ENCODE peak calls at places on chromosomes 5 and 9, in nine cellular contexts. Y is AG04450, O is H1, T is body of pancreas, F is Panc1, X is uterus, K is endothelial cell of umbilical vein, V is mesendoderm, J is A549. Q is an unnamed sample.

GRCh38 chr9:134174526-134175290 is 10.3 kb upstream of the RNU6ATAC start:
- DNase-seq in X (no peak), O (no peak), Y (no peak), K (no peak), F (no peak), V (no peak), J (no peak), T (no peak), Q (no peak)

GRCh38 chr5:84437673-84438315 is 53.1 kb upstream of the EDIL3 start:
- DNase-seq in T (no peak), O (no peak), K (peak), F (no peak), J (peak), V (no peak), Y (peak), X (no peak), Q (no peak)

GRCh38 chr9:38288502-38288901 is 104.0 kb upstream of the ALDH1B1 start:
- DNase-seq in T (no peak), J (no peak), V (no peak), O (no peak), K (no peak), F (no peak), Y (no peak), X (no peak), Q (no peak)

GRCh38 chr5:62608529-62609511 is 30.2 kb downstream of the LRRC70 start:
- DNase-seq in T (no peak), O (no peak), K (no peak), V (no peak), F (no peak), J (no peak), X (no peak), Y (no peak), Q (no peak)

GRCh38 chr9:81894891-81895290 is 33.3 kb upstream of the SPATA31D4 start:
- DNase-seq in F (no peak), Y (no peak), T (no peak), O (no peak), V (no peak), J (no peak), X (no peak), K (no peak), Q (no peak)

GRCh38 chr5:154478224-154478565 is at the start of gene HAND1:
- DNase-seq in Y (no peak), X (peak), O (no peak), V (peak), F (no peak), T (peak), J (peak), K (peak), Q (no peak)

GRCh38 chr9:20015427-20015931 is 226.6 kb upstream of the SLC24A2 start:
- DNase-seq in Y (no peak), X (no peak), J (no peak), O (no peak), K (peak), V (no peak), F (no peak), T (no peak), Q (no peak)

GRCh38 chr5:64210866-64211265 is 45.2 kb downstream of the RNF180 start:
- DNase-seq in F (no peak), V (peak), K (peak), J (no peak), O (peak), Y (peak), X (no peak), T (no peak), Q (no peak)

GRCh38 chr5:26622947-26623346 is 415.4 kb downstream of the CDH9 start:
- DNase-seq in K (no peak), O (no peak), Y (no peak), F (no peak), J (no peak), T (no peak), X (no peak), V (no peak), Q (no peak)

GRCh38 chr9:70466976-70467551 is 52.6 kb upstream of the KLF9 start:
- DNase-seq in O (no peak), Y (no peak), K (peak), J (no peak), T (no peak), V (no peak), F (no peak), X (no peak), Q (no peak)

GRCh38 chr5:2948875-2949274 is 197.4 kb upstream of the IRX2 start:
- DNase-seq in Y (no peak), F (no peak), V (peak), X (no peak), T (no peak), J (no peak), K (no peak), O (no peak), Q (no peak)

GRCh38 chr9:72364679-72365524 is at the start of gene ZFAND5:
- DNase-seq in F (peak), X (peak), J (peak), K (peak), Y (peak), V (peak), O (peak), T (peak), Q (peak)

GRCh38 chr9:83449981-83450380 is 88.2 kb downstream of the FRMD3 start:
- DNase-seq in Y (no peak), V (no peak), J (no peak), X (no peak), O (no peak), K (no peak), F (no peak), T (no peak), Q (no peak)

GRCh38 chr9:8823131-8823895 is 1023.7 kb upstream of the DMAC1 start:
- DNase-seq in V (no peak), J (no peak), T (no peak), K (no peak), O (no peak), F (no peak), Y (no peak), X (no peak), Q (no peak)

GRCh38 chr5:167918492-167919267 is 372.8 kb upstream of the WWC1 start:
- DNase-seq in F (no peak), X (no peak), O (no peak), Y (no peak), J (no peak), T (no peak), K (no peak), V (no peak), Q (no peak)

GRCh38 chr9:35350212-35350611 is 139.7 kb upstream of the RUSC2 start:
- DNase-seq in T (no peak), V (no peak), K (no peak), O (no peak), Y (no peak), J (no peak), F (no peak), X (no peak), Q (no peak)

GRCh38 chr5:13574634-13575033 is 369.9 kb downstream of the DNAH5 start:
- DNase-seq in F (no peak), V (no peak), J (no peak), K (no peak), T (no peak), X (no peak), Y (no peak), O (no peak), Q (no peak)
- H3K27ac ChIP-seq in F (no peak), V (no peak), J (no peak), K (no peak), T (no peak), X (no peak), Y (no peak), O (no peak), Q (no peak)

GRCh38 chr5:8340261-8340660 is 471.3 kb downstream of the MTRR start:
- DNase-seq in V (peak), T (no peak), J (no peak), X (no peak), Y (no peak), F (no peak), K (no peak), O (no peak), Q (no peak)

GRCh38 chr5:8340739-8341344 is 471.9 kb downstream of the MTRR start:
- DNase-seq in K (no peak), T (no peak), X (no peak), J (peak), F (no peak), O (no peak), Y (no peak), V (peak), Q (no peak)

GRCh38 chr5:8341416-8341815 is 472.5 kb downstream of the MTRR start:
- DNase-seq in T (no peak), V (no peak), J (no peak), F (no peak), O (no peak), X (no peak), K (no peak), Y (no peak), Q (no peak)
- H3K27ac ChIP-seq in T (no peak), V (no peak), J (no peak), F (no peak), O (no peak), X (no peak), K (no peak), Y (no peak), Q (no peak)

GRCh38 chr5:158899201-158899600 is 200.5 kb downstream of the EBF1 start:
- DNase-seq in Y (no peak), T (no peak), K (no peak), F (no peak), X (no peak), O (no peak), V (no peak), J (no peak), Q (no peak)

GRCh38 chr5:158899792-158900191 is 199.9 kb downstream of the EBF1 start:
- DNase-seq in K (no peak), Y (no peak), F (no peak), O (no peak), T (no peak), V (no peak), X (peak), J (no peak), Q (no peak)

GRCh38 chr5:158898185-158899177 is 201.2 kb downstream of the EBF1 start:
- DNase-seq in O (no peak), T (no peak), X (no peak), K (no peak), J (peak), F (no peak), V (no peak), Y (no peak), Q (no peak)

GRCh38 chr5:158897444-158898160 is 202.1 kb downstream of the EBF1 start:
- DNase-seq in Y (no peak), X (no peak), F (no peak), J (no peak), T (no peak), V (no peak), O (no peak), K (no peak), Q (no peak)

GRCh38 chr5:158895573-158895972 is 204.1 kb downstream of the EBF1 start:
- DNase-seq in O (no peak), F (no peak), J (peak), T (no peak), V (peak), Y (no peak), K (no peak), X (no peak), Q (no peak)
- H3K27ac ChIP-seq in O (no peak), F (no peak), J (no peak), T (no peak), V (no peak), Y (no peak), K (no peak), X (peak), Q (no peak)

GRCh38 chr5:76691470-76692273 is 24.3 kb upstream of the F2R start:
- DNase-seq in Y (no peak), X (no peak), J (peak), T (no peak), O (no peak), F (no peak), K (peak), V (peak), Q (no peak)
- H3K27ac ChIP-seq in Y (peak), X (peak), J (peak), T (no peak), O (no peak), F (peak), K (peak), V (no peak), Q (no peak)

GRCh38 chr5:960551-960950 is 48.1 kb upstream of the NKD2 start:
- DNase-seq in F (no peak), X (no peak), J (no peak), T (no peak), K (no peak), V (no peak), O (no peak), Y (no peak), Q (no peak)

GRCh38 chr5:959581-960531 is 48.7 kb upstream of the NKD2 start:
- DNase-seq in T (no peak), J (no peak), X (no peak), K (no peak), F (no peak), Y (no peak), V (no peak), O (no peak), Q (no peak)

GRCh38 chr5:956941-957729 is 51.5 kb upstream of the NKD2 start:
- DNase-seq in O (no peak), V (peak), F (peak), X (no peak), J (peak), K (peak), Y (peak), T (no peak), Q (no peak)

GRCh38 chr5:957730-958485 is 50.7 kb upstream of the NKD2 start:
- DNase-seq in X (no peak), T (no peak), Y (no peak), J (no peak), F (no peak), K (peak), O (no peak), V (no peak), Q (no peak)

GRCh38 chr5:958701-959571 is 49.7 kb upstream of the NKD2 start:
- DNase-seq in Y (no peak), K (no peak), J (peak), T (peak), O (no peak), X (peak), F (peak), V (no peak), Q (no peak)
- H3K27ac ChIP-seq in Y (no peak), K (no peak), J (peak), T (no peak), O (no peak), X (no peak), F (peak), V (no peak), Q (no peak)

GRCh38 chr5:19655587-19655986 is 332.4 kb downstream of the CDH18 start:
- DNase-seq in V (no peak), Y (no peak), X (no peak), K (no peak), F (no peak), T (no peak), J (no peak), O (no peak), Q (no peak)

DNA sequence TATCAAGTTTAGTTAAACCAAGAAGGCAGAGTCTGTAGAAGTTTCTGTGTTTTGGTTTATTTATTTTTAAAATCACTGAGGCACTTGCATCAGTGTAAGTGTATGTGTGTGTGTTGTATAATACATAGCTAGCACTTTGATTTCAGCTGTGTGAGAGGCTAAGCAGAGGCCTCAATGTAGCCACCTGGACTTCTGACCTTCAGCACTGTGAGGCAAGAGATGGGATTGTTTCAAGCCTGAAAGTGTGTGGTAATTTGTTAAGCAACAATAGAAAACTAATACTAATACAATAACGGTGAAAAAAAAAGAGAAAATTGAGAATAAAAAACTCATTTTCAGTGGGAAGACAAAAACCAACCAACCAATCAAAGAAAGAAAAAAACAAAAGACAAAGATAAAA is 327.3 kb downstream of the CDH18 start:
- DNase-seq in F (no peak), T (no peak), K (no peak), O (no peak), X (no peak), V (no peak), Y (no peak), J (no peak), Q (no peak)
- H3K27ac ChIP-seq in F (no peak), T (no peak), K (no peak), O (no peak), X (no peak), V (no peak), Y (no peak), J (no peak), Q (no peak)

GRCh38 chr5:74848553-74849025 is 17.6 kb downstream of the FAM169A start:
- DNase-seq in T (no peak), F (no peak), O (no peak), J (no peak), K (no peak), V (no peak), Y (no peak), X (no peak), Q (no peak)

GRCh38 chr5:74851026-74851425 is 15.2 kb downstream of the FAM169A start:
- DNase-seq in T (no peak), J (no peak), K (no peak), V (no peak), X (no peak), F (no peak), Y (no peak), O (no peak), Q (no peak)

GRCh38 chr5:74853256-74853655 is 12.9 kb downstream of the FAM169A start:
- DNase-seq in F (no peak), X (no peak), V (no peak), J (no peak), T (no peak), Y (no peak), O (no peak), K (no peak), Q (no peak)

GRCh38 chr5:74850016-74850415 is 16.2 kb downstream of the FAM169A start:
- DNase-seq in X (no peak), J (no peak), F (no peak), K (no peak), V (no peak), T (no peak), O (no peak), Y (no peak), Q (no peak)

GRCh38 chr5:74851684-74852353 is 14.4 kb downstream of the FAM169A start:
- DNase-seq in V (no peak), O (no peak), J (peak), T (no peak), X (no peak), F (no peak), K (no peak), Y (no peak), Q (no peak)
- H3K27ac ChIP-seq in V (no peak), O (no peak), J (peak), T (no peak), X (peak), F (peak), K (no peak), Y (no peak), Q (no peak)

Q was measured in caudate nucleus.